ENCODE peak calls at places on chromosomes 6 and 20, in four cellular contexts. O is HepG2, J is SK-N-SH, Q is H1. M is an unnamed sample.

GRCh38 chr6:125749112-125749863 is at the start of gene HEY2:
- DNase-seq in O (peak), J (peak), Q (peak), M (peak)

GRCh38 chr6:75830959-75831885 is 82.2 kb downstream of the MYO6 start:
- DNase-seq in J (no peak), Q (no peak), O (no peak), M (peak)

GRCh38 chr20:59010995-59011873 is 4.2 kb upstream of the CTSZ start:
- DNase-seq in O (peak), J (no peak), Q (peak), M (no peak)

GRCh38 chr20:37943033-37943432 is 40.1 kb downstream of the VSTM2L start:
- DNase-seq in O (no peak), J (no peak), Q (peak), M (no peak)

GRCh38 chr20:53623454-53624206 is 30.0 kb upstream of the ZNF217 start:
- DNase-seq in O (peak), J (peak), Q (no peak), M (peak)

GRCh38 chr20:49247169-49247734 is 28.0 kb downstream of the DDX27 start:
- DNase-seq in O (no peak), Q (no peak), J (no peak), M (no peak)

GRCh38 chr6:79413562-79414002 is 123.6 kb downstream of the LCA5 start:
- DNase-seq in O (no peak), Q (no peak), J (no peak), M (no peak)

GRCh38 chr6:114355300-114355699 is 12.5 kb upstream of the HS3ST5 start:
- DNase-seq in Q (no peak), J (no peak), O (no peak), M (no peak)

GRCh38 chr6:52497652-52498408 is 77.7 kb downstream of the EFHC1 start:
- DNase-seq in O (no peak), Q (peak), J (no peak), M (peak)

GRCh38 chr6:125377621-125378020 is 75.9 kb upstream of the HDDC2 start:
- DNase-seq in J (peak), O (no peak), Q (no peak), M (no peak)

GRCh38 chr6:164037165-164037564 is 622.6 kb downstream of the QKI start:
- DNase-seq in Q (no peak), O (no peak), J (no peak), M (no peak)

GRCh38 chr6:164039954-164040375 is 625.4 kb downstream of the QKI start:
- DNase-seq in O (no peak), J (no peak), Q (no peak), M (no peak)

GRCh38 chr6:164034602-164035140 is 620.2 kb downstream of the QKI start:
- DNase-seq in Q (no peak), J (no peak), O (no peak), M (no peak)

GRCh38 chr6:164040994-164041393 is 626.5 kb downstream of the QKI start:
- DNase-seq in Q (no peak), O (no peak), J (no peak), M (no peak)

GRCh38 chr6:164035912-164036485 is 621.5 kb downstream of the QKI start:
- DNase-seq in J (no peak), O (no peak), Q (no peak), M (no peak)
- TF ChIP-seq RAD21 in J (no peak), O (no peak), Q (no peak), M (no peak)

GRCh38 chr20:40683221-40683893 is 5.7 kb downstream of the MAFB start:
- DNase-seq in J (no peak), O (no peak), Q (peak), M (no peak)

GRCh38 chr20:40681684-40682083 is 7.4 kb downstream of the MAFB start:
- DNase-seq in J (no peak), O (no peak), Q (no peak), M (no peak)

GRCh38 chr20:40680560-40680959 is 8.5 kb downstream of the MAFB start:
- DNase-seq in O (no peak), J (no peak), Q (no peak), M (peak)

GRCh38 chr20:40683894-40684268 is 5.2 kb downstream of the MAFB start:
- DNase-seq in O (no peak), J (no peak), Q (no peak), M (no peak)

DNA sequence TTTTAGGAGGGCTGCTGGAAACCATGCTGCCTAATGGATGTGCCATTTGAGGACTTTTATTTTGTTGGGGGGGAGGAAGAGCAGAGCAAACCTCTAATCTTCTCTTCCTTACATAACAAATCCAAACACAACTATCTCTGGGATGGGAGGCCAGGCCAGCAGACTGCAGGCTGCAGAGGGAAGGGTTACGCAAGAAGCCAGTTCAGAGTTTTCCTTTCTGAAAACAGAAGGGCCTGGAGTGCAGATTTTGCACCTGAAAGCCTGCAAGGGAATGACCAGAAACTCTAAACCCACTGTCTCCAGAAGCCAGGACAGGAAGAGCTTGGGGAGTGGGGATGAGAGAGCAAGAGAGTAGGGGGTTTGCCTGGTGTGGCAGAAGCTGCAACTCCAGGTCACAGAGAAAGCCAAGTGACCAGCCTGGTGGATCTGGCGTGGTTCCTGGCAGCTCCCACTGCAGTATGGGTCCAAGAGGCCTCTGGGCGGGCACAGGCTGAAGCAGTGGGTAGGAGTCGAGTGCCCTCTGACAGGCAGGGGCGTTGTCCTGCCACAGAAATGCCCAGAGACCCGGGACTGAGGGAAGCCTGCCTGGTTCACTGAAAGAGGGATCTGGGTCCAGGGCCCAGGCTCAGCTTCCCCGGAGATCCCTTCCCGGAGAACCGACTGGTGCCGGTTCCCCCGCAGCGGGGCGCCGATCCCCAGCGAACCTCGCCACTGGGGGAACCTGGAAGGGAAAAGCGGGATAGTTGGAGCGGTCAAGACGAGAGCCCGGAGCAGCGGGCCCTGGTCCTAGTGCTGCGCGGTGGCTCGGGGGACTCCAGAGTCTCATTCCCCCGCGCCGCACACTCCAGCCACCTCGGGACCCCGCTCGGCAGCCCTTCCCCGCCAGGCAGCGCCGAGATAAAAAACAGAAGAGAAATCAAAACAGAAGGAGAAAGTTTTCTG is 6.7 kb downstream of the MAFB start:
- DNase-seq in O (peak), J (no peak), Q (peak), M (no peak)
- TF ChIP-seq CHD2 in O (no peak), J (no peak), Q (no peak), M (no peak)

GRCh38 chr20:9981834-9982233 is 53.0 kb upstream of the ANKEF1 start:
- DNase-seq in O (no peak), Q (no peak), J (no peak), M (no peak)

GRCh38 chr20:9974324-9974723 is 60.5 kb upstream of the ANKEF1 start:
- DNase-seq in Q (no peak), O (no peak), J (no peak), M (no peak)

GRCh38 chr20:9977629-9978028 is 57.2 kb upstream of the ANKEF1 start:
- DNase-seq in Q (no peak), J (no peak), O (peak), M (no peak)

GRCh38 chr20:9978395-9979004 is 56.3 kb upstream of the ANKEF1 start:
- DNase-seq in O (peak), Q (no peak), J (peak), M (peak)
- TF ChIP-seq POLR2AphosphoS5 in O (no peak), Q (no peak), J (no peak), M (no peak)

GRCh38 chr20:2625062-2625461 is 27.4 kb upstream of the NOP56 start:
- DNase-seq in O (no peak), Q (no peak), J (no peak), M (no peak)
- TF ChIP-seq RAD21 in O (no peak), Q (no peak), J (no peak), M (no peak)

DNA sequence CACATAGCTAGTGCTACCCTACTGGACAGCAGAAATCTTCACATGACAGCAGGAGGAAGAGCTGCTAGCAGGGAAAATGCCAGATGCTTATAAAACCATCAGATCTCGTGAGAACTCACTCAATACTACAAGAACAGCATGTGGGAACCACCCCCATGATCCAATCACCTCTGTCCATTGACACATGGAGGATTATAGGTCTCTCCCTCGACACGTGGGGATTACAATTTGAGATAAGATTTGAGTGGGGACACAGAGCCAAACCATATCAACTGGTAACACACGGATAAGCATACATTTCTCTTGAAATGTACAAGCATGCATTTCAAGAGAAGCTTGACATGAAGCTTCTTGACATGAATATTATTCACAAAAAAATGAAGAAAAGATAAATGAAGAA is 64.1 kb downstream of the MMS22L start:
- DNase-seq in O (no peak), J (no peak), Q (no peak), M (no peak)
- TF ChIP-seq CHD2 in O (no peak), J (no peak), Q (no peak), M (no peak)

M was measured in GM12878.